ENCODE peak calls at places on chromosome 13, in nine cellular contexts. One of them, this sample, is unnamed.

GRCh38 chr13:82654851-82655517 is 1227.3 kb downstream of the SLITRK1 start:
- DNase-seq in HAP-1: no peak
- DNase-seq in endodermal cell: no peak
- DNase-seq in OCI-LY7: no peak
- DNase-seq in lower lobe of right lung: peak; percentile 58
- DNase-seq in pancreas: peak; percentile 19
- DNase-seq in H1: no peak
- DNase-seq in bronchial epithelial cell: peak; percentile 2
- DNase-seq in K562: no peak
- DNase-seq in this sample: no peak

GRCh38 chr13:111346281-111346680 is 25.8 kb downstream of the TEX29 start:
- DNase-seq in HAP-1: no peak
- DNase-seq in endodermal cell: no peak
- DNase-seq in OCI-LY7: no peak
- DNase-seq in lower lobe of right lung: no peak
- DNase-seq in pancreas: no peak
- DNase-seq in H1: no peak
- DNase-seq in bronchial epithelial cell: no peak
- DNase-seq in K562: no peak
- DNase-seq in this sample: no peak

GRCh38 chr13:97460004-97460756 is 26.2 kb downstream of the RAP2A start:
- DNase-seq in HAP-1: no peak
- DNase-seq in endodermal cell: no peak
- DNase-seq in OCI-LY7: peak; percentile 1
- DNase-seq in lower lobe of right lung: no peak
- DNase-seq in pancreas: no peak
- DNase-seq in H1: no peak
- DNase-seq in bronchial epithelial cell: no peak
- DNase-seq in K562: no peak
- DNase-seq in this sample: no peak

GRCh38 chr13:100722517-100722916 is 47.9 kb upstream of the TMTC4 start:
- DNase-seq in HAP-1: no peak
- DNase-seq in endodermal cell: peak; percentile 62
- DNase-seq in OCI-LY7: no peak
- DNase-seq in lower lobe of right lung: no peak
- DNase-seq in pancreas: no peak
- DNase-seq in H1: no peak
- DNase-seq in bronchial epithelial cell: no peak
- DNase-seq in K562: no peak
- DNase-seq in this sample: peak; percentile 39

GRCh38 chr13:29654807-29655547 is 59.5 kb upstream of the SLC7A1 start:
- DNase-seq in HAP-1: no peak
- DNase-seq in endodermal cell: no peak
- DNase-seq in OCI-LY7: no peak
- DNase-seq in lower lobe of right lung: no peak
- DNase-seq in pancreas: no peak
- DNase-seq in H1: no peak
- DNase-seq in bronchial epithelial cell: peak; percentile 24
- DNase-seq in K562: no peak
- DNase-seq in this sample: no peak

GRCh38 chr13:37869756-37870488 is at the start of gene TRPC4:
- DNase-seq in HAP-1: peak; percentile 49
- DNase-seq in endodermal cell: peak; percentile 92
- DNase-seq in OCI-LY7: no peak
- DNase-seq in lower lobe of right lung: peak; percentile 41
- DNase-seq in pancreas: peak; percentile 47
- DNase-seq in H1: no peak
- DNase-seq in bronchial epithelial cell: peak; percentile 41
- DNase-seq in K562: peak; percentile 6
- DNase-seq in this sample: peak; percentile 70

GRCh38 chr13:73608157-73608516 is 526.1 kb downstream of the KLF12 start:
- DNase-seq in HAP-1: no peak
- DNase-seq in endodermal cell: no peak
- DNase-seq in OCI-LY7: no peak
- DNase-seq in lower lobe of right lung: no peak
- DNase-seq in pancreas: no peak
- DNase-seq in H1: no peak
- DNase-seq in bronchial epithelial cell: no peak
- DNase-seq in K562: no peak
- DNase-seq in this sample: no peak

GRCh38 chr13:32259116-32259515 is 56.0 kb downstream of the ZAR1L start:
- DNase-seq in HAP-1: no peak
- DNase-seq in endodermal cell: peak; percentile 63
- DNase-seq in OCI-LY7: no peak
- DNase-seq in lower lobe of right lung: no peak
- DNase-seq in pancreas: no peak
- DNase-seq in H1: no peak
- DNase-seq in bronchial epithelial cell: no peak
- DNase-seq in K562: no peak
- DNase-seq in this sample: peak; percentile 20

DNA sequence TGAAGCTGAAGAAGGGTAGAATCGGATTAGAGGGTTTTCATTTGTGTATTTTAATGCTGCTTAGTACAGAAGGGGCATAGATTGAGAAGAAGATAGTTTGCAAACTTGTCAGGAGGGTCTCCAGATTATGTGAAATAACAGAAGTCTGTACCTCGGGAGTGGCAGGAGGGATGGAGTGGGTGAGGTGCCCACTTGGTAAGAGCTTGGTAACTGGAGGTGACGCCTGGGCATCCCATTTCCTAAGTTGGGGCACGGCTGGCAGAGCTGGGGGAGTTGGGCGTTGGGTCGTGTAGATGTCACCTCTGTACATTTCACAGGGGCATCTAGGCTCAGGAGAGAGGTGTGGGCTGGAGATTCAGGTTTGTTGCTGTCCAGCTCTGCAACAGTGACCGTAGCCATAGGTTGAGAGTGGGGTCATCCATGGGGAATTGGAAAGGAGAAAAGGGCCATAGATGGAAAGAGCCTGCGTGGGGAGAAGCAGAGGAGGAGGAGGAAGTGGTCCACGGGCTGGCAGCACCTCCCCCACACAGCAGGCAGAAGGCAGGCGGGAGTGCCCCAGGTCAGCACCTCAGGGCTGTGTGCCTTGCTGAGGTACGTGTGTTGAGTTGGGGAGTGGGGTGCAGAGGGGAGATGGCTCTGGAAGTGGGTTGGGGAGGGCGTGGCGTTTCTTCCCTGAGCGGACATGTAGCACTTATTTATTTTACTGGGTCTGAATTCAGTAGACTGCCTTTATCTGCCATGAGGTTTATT is 31.2 kb downstream of the MPHOSPH8 start:
- DNase-seq in HAP-1: no peak
- DNase-seq in endodermal cell: no peak
- DNase-seq in OCI-LY7: no peak
- DNase-seq in lower lobe of right lung: no peak
- DNase-seq in pancreas: no peak
- DNase-seq in H1: no peak
- DNase-seq in bronchial epithelial cell: no peak
- DNase-seq in K562: no peak
- DNase-seq in this sample: peak; percentile 32
- H3K36me3 ChIP-seq in HAP-1: peaks cover 63% of the 10 kb centered on the region
- H3K36me3 ChIP-seq in endodermal cell: peaks cover 50% of the 10 kb centered on the region
- H3K36me3 ChIP-seq in OCI-LY7: peaks cover 90% of the 10 kb centered on the region
- H3K36me3 ChIP-seq in lower lobe of right lung: peaks cover 100% of the 10 kb centered on the region
- H3K36me3 ChIP-seq in pancreas: peaks cover 91% of the 10 kb centered on the region
- H3K36me3 ChIP-seq in H1: peaks cover 23% of the 10 kb centered on the region
- H3K36me3 ChIP-seq in bronchial epithelial cell: peaks cover 18% of the 10 kb centered on the region
- H3K36me3 ChIP-seq in K562: peaks cover 74% of the 10 kb centered on the region
- H3K36me3 ChIP-seq in this sample: peaks cover 1% of the 10 kb centered on the region

GRCh38 chr13:72504026-72504925 is 223.2 kb downstream of the MZT1 start:
- DNase-seq in HAP-1: no peak
- DNase-seq in endodermal cell: no peak
- DNase-seq in OCI-LY7: no peak
- DNase-seq in lower lobe of right lung: no peak
- DNase-seq in pancreas: no peak
- DNase-seq in H1: no peak
- DNase-seq in bronchial epithelial cell: no peak
- DNase-seq in K562: no peak
- DNase-seq in this sample: no peak

GRCh38 chr13:72505376-72505775 is 222.1 kb downstream of the MZT1 start:
- DNase-seq in HAP-1: peak; percentile 27
- DNase-seq in endodermal cell: no peak
- DNase-seq in OCI-LY7: no peak
- DNase-seq in lower lobe of right lung: no peak
- DNase-seq in pancreas: no peak
- DNase-seq in H1: no peak
- DNase-seq in bronchial epithelial cell: no peak
- DNase-seq in K562: no peak
- DNase-seq in this sample: no peak

GRCh38 chr13:72508392-72508791 is 219.0 kb downstream of the MZT1 start:
- DNase-seq in HAP-1: no peak
- DNase-seq in endodermal cell: no peak
- DNase-seq in OCI-LY7: no peak
- DNase-seq in lower lobe of right lung: no peak
- DNase-seq in pancreas: no peak
- DNase-seq in H1: no peak
- DNase-seq in bronchial epithelial cell: no peak
- DNase-seq in K562: no peak
- DNase-seq in this sample: no peak

GRCh38 chr13:72506706-72507105 is 220.7 kb downstream of the MZT1 start:
- DNase-seq in HAP-1: no peak
- DNase-seq in endodermal cell: no peak
- DNase-seq in OCI-LY7: no peak
- DNase-seq in lower lobe of right lung: no peak
- DNase-seq in pancreas: no peak
- DNase-seq in H1: no peak
- DNase-seq in bronchial epithelial cell: no peak
- DNase-seq in K562: no peak
- DNase-seq in this sample: no peak

DNA sequence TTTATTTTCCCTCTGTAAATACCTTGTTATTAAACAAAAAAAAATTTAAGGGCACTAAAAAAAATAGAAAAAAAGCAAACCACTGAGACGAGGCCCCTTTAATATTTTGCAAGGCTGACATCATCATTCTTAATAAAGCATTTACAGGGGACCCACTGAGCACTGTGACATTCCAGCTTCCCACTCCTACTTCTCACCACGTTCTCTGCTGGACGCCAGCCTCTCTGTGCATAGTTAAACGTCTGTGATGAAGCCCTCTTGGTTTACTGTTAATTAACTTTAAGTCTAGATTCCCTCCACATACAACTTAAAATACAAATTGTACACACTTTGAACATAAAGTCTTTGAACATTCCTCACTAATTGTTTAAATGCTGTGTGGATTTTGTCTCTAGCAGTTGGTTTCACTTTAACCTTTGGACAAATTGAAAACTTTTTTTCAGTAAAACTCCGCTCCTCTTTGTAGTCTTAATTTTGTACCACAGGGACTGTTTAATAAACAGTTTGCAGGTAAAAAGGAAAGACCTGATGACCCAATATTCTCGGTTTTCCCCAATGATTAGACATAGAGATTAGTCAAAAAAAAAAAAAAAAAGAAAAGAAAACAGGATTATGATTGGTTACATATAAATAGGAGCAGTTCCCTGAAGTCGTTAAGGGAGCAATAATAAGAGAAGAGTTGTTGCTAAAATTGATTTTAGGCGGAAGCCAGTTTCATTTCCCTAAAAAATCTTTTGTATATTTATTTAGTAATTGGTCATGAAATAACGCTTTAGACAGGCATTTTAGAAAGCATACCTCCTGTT is 219.8 kb downstream of the MZT1 start:
- DNase-seq in HAP-1: no peak
- DNase-seq in endodermal cell: no peak
- DNase-seq in OCI-LY7: no peak
- DNase-seq in lower lobe of right lung: no peak
- DNase-seq in pancreas: no peak
- DNase-seq in H1: no peak
- DNase-seq in bronchial epithelial cell: no peak
- DNase-seq in K562: no peak
- DNase-seq in this sample: no peak
- H3K4me3 ChIP-seq in HAP-1: no peak overlapping the region
- H3K4me3 ChIP-seq in endodermal cell: no peak overlapping the region
- H3K4me3 ChIP-seq in OCI-LY7: no peak overlapping the region
- H3K4me3 ChIP-seq in lower lobe of right lung: peak overlapping the region; percentile 10
- H3K4me3 ChIP-seq in pancreas: no peak overlapping the region
- H3K4me3 ChIP-seq in H1: no peak overlapping the region
- H3K4me3 ChIP-seq in bronchial epithelial cell: no peak overlapping the region
- H3K4me3 ChIP-seq in K562: no peak overlapping the region
- H3K4me3 ChIP-seq in this sample: no peak overlapping the region

GRCh38 chr13:39379118-39379517 is 223.9 kb downstream of the LHFPL6 start:
- DNase-seq in HAP-1: no peak
- DNase-seq in endodermal cell: no peak
- DNase-seq in OCI-LY7: no peak
- DNase-seq in lower lobe of right lung: no peak
- DNase-seq in pancreas: no peak
- DNase-seq in H1: no peak
- DNase-seq in bronchial epithelial cell: no peak
- DNase-seq in K562: no peak
- DNase-seq in this sample: no peak

GRCh38 chr13:39379667-39380655 is 223.0 kb downstream of the LHFPL6 start:
- DNase-seq in HAP-1: no peak
- DNase-seq in endodermal cell: no peak
- DNase-seq in OCI-LY7: no peak
- DNase-seq in lower lobe of right lung: no peak
- DNase-seq in pancreas: no peak
- DNase-seq in H1: no peak
- DNase-seq in bronchial epithelial cell: peak; percentile 12
- DNase-seq in K562: no peak
- DNase-seq in this sample: no peak

GRCh38 chr13:39376088-39376487 is 226.9 kb downstream of the LHFPL6 start:
- DNase-seq in HAP-1: no peak
- DNase-seq in endodermal cell: no peak
- DNase-seq in OCI-LY7: no peak
- DNase-seq in lower lobe of right lung: no peak
- DNase-seq in pancreas: no peak
- DNase-seq in H1: no peak
- DNase-seq in bronchial epithelial cell: no peak
- DNase-seq in K562: no peak
- DNase-seq in this sample: no peak

GRCh38 chr13:39377699-39378098 is 225.3 kb downstream of the LHFPL6 start:
- DNase-seq in HAP-1: no peak
- DNase-seq in endodermal cell: no peak
- DNase-seq in OCI-LY7: no peak
- DNase-seq in lower lobe of right lung: no peak
- DNase-seq in pancreas: no peak
- DNase-seq in H1: no peak
- DNase-seq in bronchial epithelial cell: no peak
- DNase-seq in K562: no peak
- DNase-seq in this sample: no peak

GRCh38 chr13:39378293-39378692 is 224.7 kb downstream of the LHFPL6 start:
- DNase-seq in HAP-1: no peak
- DNase-seq in endodermal cell: no peak
- DNase-seq in OCI-LY7: no peak
- DNase-seq in lower lobe of right lung: no peak
- DNase-seq in pancreas: no peak
- DNase-seq in H1: no peak
- DNase-seq in bronchial epithelial cell: no peak
- DNase-seq in K562: no peak
- DNase-seq in this sample: no peak
- H3K36me3 ChIP-seq in HAP-1: no peaks in the 10 kb centered on the region
- H3K36me3 ChIP-seq in endodermal cell: no peaks in the 10 kb centered on the region
- H3K36me3 ChIP-seq in OCI-LY7: no peaks in the 10 kb centered on the region
- H3K36me3 ChIP-seq in lower lobe of right lung: no peaks in the 10 kb centered on the region
- H3K36me3 ChIP-seq in pancreas: no peaks in the 10 kb centered on the region
- H3K36me3 ChIP-seq in H1: no peaks in the 10 kb centered on the region
- H3K36me3 ChIP-seq in bronchial epithelial cell: no peaks in the 10 kb centered on the region
- H3K36me3 ChIP-seq in K562: no peaks in the 10 kb centered on the region
- H3K36me3 ChIP-seq in this sample: no peaks in the 10 kb centered on the region

GRCh38 chr13:38967446-38967845 is 23.2 kb downstream of the STOML3 start:
- DNase-seq in HAP-1: no peak
- DNase-seq in endodermal cell: no peak
- DNase-seq in OCI-LY7: no peak
- DNase-seq in lower lobe of right lung: no peak
- DNase-seq in pancreas: no peak
- DNase-seq in H1: no peak
- DNase-seq in bronchial epithelial cell: no peak
- DNase-seq in K562: no peak
- DNase-seq in this sample: no peak

GRCh38 chr13:38965281-38965680 is 25.4 kb downstream of the STOML3 start:
- DNase-seq in HAP-1: no peak
- DNase-seq in endodermal cell: no peak
- DNase-seq in OCI-LY7: no peak
- DNase-seq in lower lobe of right lung: no peak
- DNase-seq in pancreas: no peak
- DNase-seq in H1: no peak
- DNase-seq in bronchial epithelial cell: no peak
- DNase-seq in K562: no peak
- DNase-seq in this sample: no peak

GRCh38 chr13:38970380-38971051 is 20.1 kb downstream of the STOML3 start:
- DNase-seq in HAP-1: no peak
- DNase-seq in endodermal cell: no peak
- DNase-seq in OCI-LY7: no peak
- DNase-seq in lower lobe of right lung: no peak
- DNase-seq in pancreas: no peak
- DNase-seq in H1: no peak
- DNase-seq in bronchial epithelial cell: peak; percentile 49
- DNase-seq in K562: no peak
- DNase-seq in this sample: no peak

DNA sequence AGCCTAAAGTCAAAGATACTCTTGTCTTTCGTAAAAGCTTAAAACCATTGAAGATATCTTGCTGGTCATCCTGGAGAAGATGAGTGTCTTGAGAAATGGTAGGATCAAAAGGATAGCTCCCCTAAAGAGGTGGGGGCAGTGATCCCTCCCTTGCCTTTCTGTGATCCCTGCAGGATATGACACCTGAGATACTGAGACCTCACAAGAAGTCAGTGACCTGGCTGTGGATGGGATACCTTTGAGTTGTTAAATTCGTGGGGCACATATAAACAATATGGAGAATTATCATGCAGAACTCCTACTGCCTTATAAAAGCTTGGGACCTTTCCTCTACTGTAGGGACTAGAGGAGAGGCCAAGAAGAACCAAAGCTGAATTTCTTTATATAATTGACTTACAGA is 21.4 kb downstream of the STOML3 start:
- DNase-seq in HAP-1: no peak
- DNase-seq in endodermal cell: no peak
- DNase-seq in OCI-LY7: no peak
- DNase-seq in lower lobe of right lung: no peak
- DNase-seq in pancreas: no peak
- DNase-seq in H1: no peak
- DNase-seq in bronchial epithelial cell: no peak
- DNase-seq in K562: no peak
- DNase-seq in this sample: no peak
- H3K4me3 ChIP-seq in HAP-1: no peak overlapping the region
- H3K4me3 ChIP-seq in endodermal cell: no peak overlapping the region
- H3K4me3 ChIP-seq in OCI-LY7: no peak overlapping the region
- H3K4me3 ChIP-seq in lower lobe of right lung: no peak overlapping the region
- H3K4me3 ChIP-seq in pancreas: no peak overlapping the region
- H3K4me3 ChIP-seq in H1: no peak overlapping the region
- H3K4me3 ChIP-seq in bronchial epithelial cell: no peak overlapping the region
- H3K4me3 ChIP-seq in K562: no peak overlapping the region
- H3K4me3 ChIP-seq in this sample: no peak overlapping the region

This sample was measured in H7.